ENCODE peak calls at places on chromosomes 1 and 21, in ten cellular contexts. One of them, this sample, is unnamed.

GRCh38 chr1:11719313-11720032 is 16.5 kb upstream of the AGTRAP start:
- DNase-seq in mammary epithelial cell: no peak
- DNase-seq in neural progenitor cell: peak; percentile 48
- DNase-seq in PC-3: peak; percentile 69
- DNase-seq in K562: peak; percentile 78
- DNase-seq in GM23338: peak; percentile 81
- DNase-seq in fibroblast of lung: peak; percentile 72
- DNase-seq in PC-9: no peak
- DNase-seq in keratinocyte: no peak
- DNase-seq in HCT116: no peak
- DNase-seq in this sample: peak; percentile 83

GRCh38 chr1:75908717-75909152 is 23.5 kb downstream of the ASB17 start:
- DNase-seq in keratinocyte: peak; percentile 9
- DNase-seq in PC-9: peak; percentile 38
- DNase-seq in GM23338: peak; percentile 82
- DNase-seq in mammary epithelial cell: peak; percentile 53
- DNase-seq in HCT116: peak; percentile 40
- DNase-seq in fibroblast of lung: peak; percentile 73
- DNase-seq in PC-3: peak; percentile 69
- DNase-seq in neural progenitor cell: peak; percentile 63
- DNase-seq in K562: no peak
- DNase-seq in this sample: peak; percentile 58

GRCh38 chr1:12088607-12089006 is 25.5 kb downstream of the TNFRSF8 start:
- DNase-seq in HCT116: no peak
- DNase-seq in mammary epithelial cell: no peak
- DNase-seq in PC-9: no peak
- DNase-seq in K562: no peak
- DNase-seq in PC-3: no peak
- DNase-seq in neural progenitor cell: no peak
- DNase-seq in keratinocyte: no peak
- DNase-seq in GM23338: no peak
- DNase-seq in fibroblast of lung: no peak
- DNase-seq in this sample: no peak

GRCh38 chr1:235304549-235305451 is 23.2 kb downstream of the ARID4B start:
- DNase-seq in K562: no peak
- DNase-seq in PC-9: no peak
- DNase-seq in fibroblast of lung: no peak
- DNase-seq in HCT116: no peak
- DNase-seq in keratinocyte: no peak
- DNase-seq in neural progenitor cell: no peak
- DNase-seq in GM23338: no peak
- DNase-seq in mammary epithelial cell: no peak
- DNase-seq in PC-3: no peak
- DNase-seq in this sample: no peak

GRCh38 chr1:183702087-183702812 is 49.1 kb upstream of the APOBEC4 start:
- DNase-seq in PC-9: peak; percentile 90
- DNase-seq in GM23338: no peak
- DNase-seq in mammary epithelial cell: peak; percentile 54
- DNase-seq in keratinocyte: no peak
- DNase-seq in PC-3: no peak
- DNase-seq in HCT116: no peak
- DNase-seq in neural progenitor cell: no peak
- DNase-seq in K562: no peak
- DNase-seq in fibroblast of lung: no peak
- DNase-seq in this sample: no peak

GRCh38 chr21:46157987-46158451 is 2.6 kb upstream of the FTCD start:
- DNase-seq in neural progenitor cell: no peak
- DNase-seq in PC-9: no peak
- DNase-seq in HCT116: no peak
- DNase-seq in mammary epithelial cell: no peak
- DNase-seq in K562: no peak
- DNase-seq in PC-3: no peak
- DNase-seq in keratinocyte: no peak
- DNase-seq in GM23338: no peak
- DNase-seq in fibroblast of lung: no peak
- DNase-seq in this sample: peak; percentile 3

GRCh38 chr1:907611-908451 is 15.9 kb upstream of the SAMD11 start:
- DNase-seq in GM23338: peak; percentile 1
- DNase-seq in neural progenitor cell: peak; percentile 2
- DNase-seq in PC-3: no peak
- DNase-seq in K562: no peak
- DNase-seq in fibroblast of lung: no peak
- DNase-seq in HCT116: no peak
- DNase-seq in PC-9: no peak
- DNase-seq in mammary epithelial cell: no peak
- DNase-seq in keratinocyte: no peak
- DNase-seq in this sample: no peak

GRCh38 chr1:33930346-33931114 is 66.7 kb downstream of the HMGB4 start:
- DNase-seq in neural progenitor cell: no peak
- DNase-seq in GM23338: no peak
- DNase-seq in fibroblast of lung: no peak
- DNase-seq in PC-9: no peak
- DNase-seq in keratinocyte: no peak
- DNase-seq in PC-3: no peak
- DNase-seq in HCT116: no peak
- DNase-seq in mammary epithelial cell: no peak
- DNase-seq in K562: no peak
- DNase-seq in this sample: no peak

GRCh38 chr1:99681583-99681982 is 35.7 kb downstream of the PALMD start:
- DNase-seq in keratinocyte: no peak
- DNase-seq in PC-3: no peak
- DNase-seq in PC-9: no peak
- DNase-seq in fibroblast of lung: no peak
- DNase-seq in GM23338: no peak
- DNase-seq in mammary epithelial cell: no peak
- DNase-seq in neural progenitor cell: no peak
- DNase-seq in HCT116: no peak
- DNase-seq in K562: no peak
- DNase-seq in this sample: no peak

GRCh38 chr1:229068266-229069043 is 202.5 kb upstream of the RAB4A start:
- DNase-seq in HCT116: no peak
- DNase-seq in PC-3: no peak
- DNase-seq in fibroblast of lung: peak; percentile 49
- DNase-seq in neural progenitor cell: no peak
- DNase-seq in GM23338: no peak
- DNase-seq in keratinocyte: no peak
- DNase-seq in K562: no peak
- DNase-seq in mammary epithelial cell: no peak
- DNase-seq in PC-9: no peak
- DNase-seq in this sample: no peak

GRCh38 chr1:117815105-117815812 is 114.2 kb downstream of the GDAP2 start:
- DNase-seq in HCT116: no peak
- DNase-seq in keratinocyte: no peak
- DNase-seq in PC-9: no peak
- DNase-seq in mammary epithelial cell: no peak
- DNase-seq in neural progenitor cell: no peak
- DNase-seq in PC-3: peak; percentile 57
- DNase-seq in fibroblast of lung: peak; percentile 81
- DNase-seq in K562: no peak
- DNase-seq in GM23338: no peak
- DNase-seq in this sample: peak; percentile 30

GRCh38 chr1:117818456-117818855 is 111.0 kb downstream of the GDAP2 start:
- DNase-seq in HCT116: no peak
- DNase-seq in K562: no peak
- DNase-seq in PC-3: no peak
- DNase-seq in keratinocyte: no peak
- DNase-seq in GM23338: no peak
- DNase-seq in mammary epithelial cell: no peak
- DNase-seq in fibroblast of lung: peak; percentile 61
- DNase-seq in PC-9: no peak
- DNase-seq in neural progenitor cell: no peak
- DNase-seq in this sample: no peak

GRCh38 chr1:117812868-117813511 is 116.4 kb downstream of the GDAP2 start:
- DNase-seq in HCT116: no peak
- DNase-seq in PC-9: no peak
- DNase-seq in PC-3: no peak
- DNase-seq in mammary epithelial cell: no peak
- DNase-seq in neural progenitor cell: no peak
- DNase-seq in fibroblast of lung: peak; percentile 73
- DNase-seq in keratinocyte: no peak
- DNase-seq in GM23338: no peak
- DNase-seq in K562: no peak
- DNase-seq in this sample: peak; percentile 20

GRCh38 chr1:117817629-117818028 is 111.8 kb downstream of the GDAP2 start:
- DNase-seq in PC-3: no peak
- DNase-seq in fibroblast of lung: no peak
- DNase-seq in HCT116: no peak
- DNase-seq in K562: no peak
- DNase-seq in keratinocyte: no peak
- DNase-seq in GM23338: no peak
- DNase-seq in neural progenitor cell: no peak
- DNase-seq in mammary epithelial cell: no peak
- DNase-seq in PC-9: no peak
- DNase-seq in this sample: no peak

GRCh38 chr1:117815926-117816325 is 113.5 kb downstream of the GDAP2 start:
- DNase-seq in HCT116: no peak
- DNase-seq in fibroblast of lung: no peak
- DNase-seq in neural progenitor cell: no peak
- DNase-seq in PC-3: peak; percentile 32
- DNase-seq in K562: peak; percentile 36
- DNase-seq in keratinocyte: no peak
- DNase-seq in PC-9: no peak
- DNase-seq in mammary epithelial cell: no peak
- DNase-seq in GM23338: peak; percentile 31
- DNase-seq in this sample: no peak
- TF ChIP-seq CTCF in HCT116: peak; percentile 40
- TF ChIP-seq CTCF in fibroblast of lung: no peak
- TF ChIP-seq CTCF in neural progenitor cell: no peak
- TF ChIP-seq CTCF in PC-3: peak; percentile 52
- TF ChIP-seq CTCF in K562: peak; percentile 67
- TF ChIP-seq CTCF in keratinocyte: no peak
- TF ChIP-seq CTCF in PC-9: peak; percentile 34
- TF ChIP-seq CTCF in mammary epithelial cell: peak; percentile 11
- TF ChIP-seq CTCF in GM23338: peak; percentile 46
- TF ChIP-seq CTCF in this sample: no peak

DNA sequence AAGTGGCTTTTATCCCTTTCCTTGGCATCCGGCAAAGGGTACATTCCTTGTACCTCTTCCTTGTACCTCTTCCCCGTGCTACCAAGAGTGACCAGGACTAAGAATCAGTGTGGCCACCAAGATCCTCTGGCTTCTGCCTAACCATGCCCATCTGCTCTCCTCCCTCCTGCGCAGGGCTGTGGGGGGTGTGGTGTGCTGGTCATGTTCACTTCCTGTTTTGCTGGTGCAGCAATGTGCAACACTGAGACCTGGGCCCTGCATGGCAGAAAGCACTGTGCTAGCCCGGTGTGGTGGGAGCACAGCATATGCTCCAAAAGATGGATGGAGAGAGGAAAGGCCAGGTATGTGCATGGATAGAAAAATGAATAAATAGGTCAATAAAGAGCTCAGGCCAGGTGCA is 33.3 kb upstream of the TENT5C start:
- DNase-seq in PC-3: no peak
- DNase-seq in mammary epithelial cell: no peak
- DNase-seq in GM23338: no peak
- DNase-seq in PC-9: no peak
- DNase-seq in keratinocyte: no peak
- DNase-seq in fibroblast of lung: no peak
- DNase-seq in K562: no peak
- DNase-seq in HCT116: no peak
- DNase-seq in neural progenitor cell: no peak
- DNase-seq in this sample: no peak
- H3K4me3 ChIP-seq in PC-3: no peak overlapping the region
- H3K4me3 ChIP-seq in mammary epithelial cell: no peak overlapping the region
- H3K4me3 ChIP-seq in GM23338: no peak overlapping the region
- H3K4me3 ChIP-seq in PC-9: no peak overlapping the region
- H3K4me3 ChIP-seq in keratinocyte: no peak overlapping the region
- H3K4me3 ChIP-seq in fibroblast of lung: no peak overlapping the region
- H3K4me3 ChIP-seq in K562: no peak overlapping the region
- H3K4me3 ChIP-seq in HCT116: no peak overlapping the region
- H3K4me3 ChIP-seq in neural progenitor cell: no peak overlapping the region
- H3K4me3 ChIP-seq in this sample: no peak overlapping the region

GRCh38 chr1:22025368-22026154 is 24.1 kb downstream of the CELA3A start:
- DNase-seq in GM23338: peak; percentile 96
- DNase-seq in K562: peak; percentile 92
- DNase-seq in mammary epithelial cell: peak; percentile 89
- DNase-seq in neural progenitor cell: peak; percentile 92
- DNase-seq in PC-3: peak; percentile 89
- DNase-seq in PC-9: peak; percentile 85
- DNase-seq in keratinocyte: no peak
- DNase-seq in fibroblast of lung: peak; percentile 92
- DNase-seq in HCT116: peak; percentile 82
- DNase-seq in this sample: peak; percentile 95

GRCh38 chr1:22026924-22027289 is 25.4 kb downstream of the CELA3A start:
- DNase-seq in neural progenitor cell: no peak
- DNase-seq in fibroblast of lung: no peak
- DNase-seq in GM23338: no peak
- DNase-seq in keratinocyte: no peak
- DNase-seq in K562: no peak
- DNase-seq in HCT116: no peak
- DNase-seq in PC-9: no peak
- DNase-seq in PC-3: no peak
- DNase-seq in mammary epithelial cell: no peak
- DNase-seq in this sample: no peak

GRCh38 chr1:22030057-22030456 is 22.5 kb upstream of the CDC42 start:
- DNase-seq in mammary epithelial cell: no peak
- DNase-seq in neural progenitor cell: no peak
- DNase-seq in K562: no peak
- DNase-seq in HCT116: no peak
- DNase-seq in keratinocyte: no peak
- DNase-seq in PC-3: no peak
- DNase-seq in PC-9: no peak
- DNase-seq in fibroblast of lung: no peak
- DNase-seq in GM23338: no peak
- DNase-seq in this sample: no peak

GRCh38 chr1:22021061-22021460 is 19.6 kb downstream of the CELA3A start:
- DNase-seq in fibroblast of lung: no peak
- DNase-seq in neural progenitor cell: no peak
- DNase-seq in mammary epithelial cell: no peak
- DNase-seq in keratinocyte: no peak
- DNase-seq in K562: no peak
- DNase-seq in PC-3: no peak
- DNase-seq in PC-9: no peak
- DNase-seq in GM23338: no peak
- DNase-seq in HCT116: no peak
- DNase-seq in this sample: no peak

GRCh38 chr1:22024485-22025367 is 23.3 kb downstream of the CELA3A start:
- DNase-seq in PC-9: peak; percentile 57
- DNase-seq in keratinocyte: no peak
- DNase-seq in GM23338: peak; percentile 81
- DNase-seq in K562: peak; percentile 56
- DNase-seq in mammary epithelial cell: no peak
- DNase-seq in neural progenitor cell: peak; percentile 73
- DNase-seq in fibroblast of lung: peak; percentile 83
- DNase-seq in PC-3: peak; percentile 19
- DNase-seq in HCT116: peak; percentile 54
- DNase-seq in this sample: peak; percentile 78
- TF ChIP-seq EZH2 in PC-9: no peak
- TF ChIP-seq EZH2 in keratinocyte: no peak
- TF ChIP-seq EZH2 in GM23338: no peak
- TF ChIP-seq EZH2 in K562: no peak
- TF ChIP-seq EZH2 in mammary epithelial cell: no peak
- TF ChIP-seq EZH2 in neural progenitor cell: no peak
- TF ChIP-seq EZH2 in fibroblast of lung: no peak
- TF ChIP-seq EZH2 in PC-3: no peak
- TF ChIP-seq EZH2 in HCT116: no peak
- TF ChIP-seq EZH2 in this sample: no peak

DNA sequence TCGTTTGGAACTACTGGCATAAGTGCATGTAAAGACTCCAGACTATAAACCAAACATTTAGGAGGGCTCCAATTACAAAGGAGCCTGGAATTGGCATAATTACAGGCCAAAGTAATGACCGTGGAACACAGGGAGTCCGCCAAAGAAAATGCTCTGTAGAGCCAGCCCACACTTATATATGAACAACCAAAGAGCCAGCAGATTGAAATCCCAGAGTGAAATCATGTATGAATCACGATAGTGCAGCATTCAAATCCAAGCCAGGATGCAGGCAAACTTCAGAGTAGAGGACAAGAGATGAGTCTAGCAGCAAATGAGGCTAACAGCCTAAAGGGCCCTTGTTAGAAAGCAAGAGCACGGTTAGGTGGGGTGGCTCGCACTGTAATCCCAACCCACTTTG is 13.1 kb downstream of the VPS26C start:
- DNase-seq in neural progenitor cell: no peak
- DNase-seq in GM23338: no peak
- DNase-seq in mammary epithelial cell: no peak
- DNase-seq in K562: no peak
- DNase-seq in keratinocyte: no peak
- DNase-seq in PC-3: no peak
- DNase-seq in PC-9: no peak
- DNase-seq in fibroblast of lung: peak; percentile 74
- DNase-seq in HCT116: no peak
- DNase-seq in this sample: no peak
- TF ChIP-seq CTCF in neural progenitor cell: no peak
- TF ChIP-seq CTCF in GM23338: no peak
- TF ChIP-seq CTCF in mammary epithelial cell: no peak
- TF ChIP-seq CTCF in K562: no peak
- TF ChIP-seq CTCF in keratinocyte: no peak
- TF ChIP-seq CTCF in PC-3: no peak
- TF ChIP-seq CTCF in PC-9: no peak
- TF ChIP-seq CTCF in fibroblast of lung: no peak
- TF ChIP-seq CTCF in HCT116: no peak
- TF ChIP-seq CTCF in this sample: no peak

This sample was measured in hepatocyte.